ENCODE peak calls at places on chromosomes 13 and 19, in five cellular contexts. One of them, this sample, is unnamed.

GRCh38 chr19:41401483-41401882 is 3.9 kb downstream of the BCKDHA start:
- DNase-seq in iris pigment epithelial cell: no peak
- DNase-seq in epithelial cell of proximal tubule: no peak
- DNase-seq in HFF-Myc: no peak
- DNase-seq in anterior cingulate cortex: no peak
- DNase-seq in this sample: no peak

GRCh38 chr19:13190781-13191540 is 40.8 kb downstream of the IER2 start:
- DNase-seq in iris pigment epithelial cell: no peak
- DNase-seq in epithelial cell of proximal tubule: no peak
- DNase-seq in HFF-Myc: no peak
- DNase-seq in anterior cingulate cortex: no peak
- DNase-seq in this sample: peak; percentile 47

GRCh38 chr13:112583592-112584277 is 4.2 kb downstream of the TUBGCP3 start:
- DNase-seq in iris pigment epithelial cell: no peak
- DNase-seq in epithelial cell of proximal tubule: no peak
- DNase-seq in HFF-Myc: no peak
- DNase-seq in anterior cingulate cortex: peak; percentile 10
- DNase-seq in this sample: no peak

GRCh38 chr19:33329727-33330126 is 27.4 kb upstream of the CEBPA start:
- DNase-seq in iris pigment epithelial cell: no peak
- DNase-seq in epithelial cell of proximal tubule: no peak
- DNase-seq in HFF-Myc: no peak
- DNase-seq in anterior cingulate cortex: no peak
- DNase-seq in this sample: no peak

GRCh38 chr13:102690883-102691282 is 4.0 kb downstream of the METTL21C start:
- DNase-seq in iris pigment epithelial cell: no peak
- DNase-seq in epithelial cell of proximal tubule: no peak
- DNase-seq in HFF-Myc: no peak
- DNase-seq in anterior cingulate cortex: no peak
- DNase-seq in this sample: no peak

GRCh38 chr13:112118451-112119064 is 51.6 kb downstream of the SOX1 start:
- DNase-seq in iris pigment epithelial cell: no peak
- DNase-seq in epithelial cell of proximal tubule: no peak
- DNase-seq in HFF-Myc: no peak
- DNase-seq in anterior cingulate cortex: no peak
- DNase-seq in this sample: no peak

GRCh38 chr13:59261928-59262488 is 901.7 kb downstream of the DIAPH3 start:
- DNase-seq in iris pigment epithelial cell: peak; percentile 27
- DNase-seq in epithelial cell of proximal tubule: no peak
- DNase-seq in HFF-Myc: no peak
- DNase-seq in anterior cingulate cortex: no peak
- DNase-seq in this sample: peak; percentile 16

GRCh38 chr19:45782820-45783785 is 813 bp upstream of the DMPK start:
- DNase-seq in iris pigment epithelial cell: peak; percentile 68
- DNase-seq in epithelial cell of proximal tubule: no peak
- DNase-seq in HFF-Myc: no peak
- DNase-seq in anterior cingulate cortex: no peak
- DNase-seq in this sample: no peak

GRCh38 chr13:46295531-46296464 is 84.1 kb downstream of the LRRC63 start:
- DNase-seq in iris pigment epithelial cell: peak; percentile 91
- DNase-seq in epithelial cell of proximal tubule: peak; percentile 84
- DNase-seq in HFF-Myc: peak; percentile 41
- DNase-seq in anterior cingulate cortex: no peak
- DNase-seq in this sample: no peak

GRCh38 chr13:43785166-43785680 is 1.5 kb downstream of the ENOX1 start:
- DNase-seq in iris pigment epithelial cell: no peak
- DNase-seq in epithelial cell of proximal tubule: no peak
- DNase-seq in HFF-Myc: no peak
- DNase-seq in anterior cingulate cortex: no peak
- DNase-seq in this sample: no peak

GRCh38 chr13:113045214-113046007 is 60.2 kb upstream of the F7 start:
- DNase-seq in iris pigment epithelial cell: no peak
- DNase-seq in epithelial cell of proximal tubule: no peak
- DNase-seq in HFF-Myc: no peak
- DNase-seq in anterior cingulate cortex: peak; percentile 60
- DNase-seq in this sample: no peak

GRCh38 chr19:574658-575526 is 2.5 kb downstream of the BSG start:
- DNase-seq in iris pigment epithelial cell: peak; percentile 61
- DNase-seq in epithelial cell of proximal tubule: no peak
- DNase-seq in HFF-Myc: no peak
- DNase-seq in anterior cingulate cortex: peak; percentile 58
- DNase-seq in this sample: peak; percentile 54

GRCh38 chr13:40064723-40065122 is 409.3 kb downstream of the COG6 start:
- DNase-seq in iris pigment epithelial cell: peak; percentile 74
- DNase-seq in epithelial cell of proximal tubule: no peak
- DNase-seq in HFF-Myc: peak; percentile 51
- DNase-seq in anterior cingulate cortex: no peak
- DNase-seq in this sample: peak; percentile 38

GRCh38 chr13:99686157-99686572 is 184.9 kb downstream of the TM9SF2 start:
- DNase-seq in iris pigment epithelial cell: peak; percentile 34
- DNase-seq in epithelial cell of proximal tubule: no peak
- DNase-seq in HFF-Myc: no peak
- DNase-seq in anterior cingulate cortex: no peak
- DNase-seq in this sample: no peak

GRCh38 chr13:49810825-49811526 is 18.5 kb upstream of the KPNA3 start:
- DNase-seq in iris pigment epithelial cell: peak; percentile 80
- DNase-seq in epithelial cell of proximal tubule: peak; percentile 51
- DNase-seq in HFF-Myc: no peak
- DNase-seq in anterior cingulate cortex: no peak
- DNase-seq in this sample: no peak

GRCh38 chr13:84377071-84377470 is 494.8 kb upstream of the SLITRK1 start:
- DNase-seq in iris pigment epithelial cell: no peak
- DNase-seq in epithelial cell of proximal tubule: no peak
- DNase-seq in HFF-Myc: no peak
- DNase-seq in anterior cingulate cortex: no peak
- DNase-seq in this sample: no peak

GRCh38 chr19:58054792-58055482 is 4.1 kb upstream of the ZNF135 start:
- DNase-seq in iris pigment epithelial cell: peak; percentile 40
- DNase-seq in epithelial cell of proximal tubule: no peak
- DNase-seq in HFF-Myc: no peak
- DNase-seq in anterior cingulate cortex: peak; percentile 72
- DNase-seq in this sample: no peak

GRCh38 chr13:80141114-80141849 is 199.6 kb downstream of the SPRY2 start:
- DNase-seq in iris pigment epithelial cell: peak; percentile 80
- DNase-seq in epithelial cell of proximal tubule: no peak
- DNase-seq in HFF-Myc: no peak
- DNase-seq in anterior cingulate cortex: peak; percentile 78
- DNase-seq in this sample: no peak

GRCh38 chr13:36096411-36097184 is 34.6 kb downstream of the DCLK1 start:
- DNase-seq in iris pigment epithelial cell: peak; percentile 43
- DNase-seq in epithelial cell of proximal tubule: peak; percentile 79
- DNase-seq in HFF-Myc: no peak
- DNase-seq in anterior cingulate cortex: no peak
- DNase-seq in this sample: peak; percentile 13

GRCh38 chr19:11405846-11406643 is 13.1 kb downstream of the RGL3 start:
- DNase-seq in iris pigment epithelial cell: no peak
- DNase-seq in epithelial cell of proximal tubule: no peak
- DNase-seq in HFF-Myc: no peak
- DNase-seq in anterior cingulate cortex: no peak
- DNase-seq in this sample: no peak

GRCh38 chr13:50200988-50201387 is 185.7 kb downstream of the KCNRG start:
- DNase-seq in iris pigment epithelial cell: peak; percentile 14
- DNase-seq in epithelial cell of proximal tubule: no peak
- DNase-seq in HFF-Myc: no peak
- DNase-seq in anterior cingulate cortex: no peak
- DNase-seq in this sample: no peak

GRCh38 chr13:100363351-100363750 is 225.2 kb downstream of the GGACT start:
- DNase-seq in iris pigment epithelial cell: peak; percentile 88
- DNase-seq in epithelial cell of proximal tubule: no peak
- DNase-seq in HFF-Myc: no peak
- DNase-seq in anterior cingulate cortex: no peak
- DNase-seq in this sample: no peak

GRCh38 chr13:98240131-98240530 is 63.1 kb upstream of the RNF113B start:
- DNase-seq in iris pigment epithelial cell: no peak
- DNase-seq in epithelial cell of proximal tubule: no peak
- DNase-seq in HFF-Myc: no peak
- DNase-seq in anterior cingulate cortex: no peak
- DNase-seq in this sample: no peak

GRCh38 chr13:24042710-24043440 is 117.6 kb upstream of the SPATA13 start:
- DNase-seq in iris pigment epithelial cell: no peak
- DNase-seq in epithelial cell of proximal tubule: no peak
- DNase-seq in HFF-Myc: no peak
- DNase-seq in anterior cingulate cortex: no peak
- DNase-seq in this sample: no peak

GRCh38 chr19:48997972-48998371 is 4.3 kb downstream of the RUVBL2 start:
- DNase-seq in iris pigment epithelial cell: peak; percentile 68
- DNase-seq in epithelial cell of proximal tubule: no peak
- DNase-seq in HFF-Myc: no peak
- DNase-seq in anterior cingulate cortex: no peak
- DNase-seq in this sample: peak; percentile 87